ENCODE peak calls at places on chromosomes 7 and 10, in five cellular contexts. R is HFFc6, O is A549, D is uterus, H is left lung. Y is an unnamed sample.

GRCh38 chr7:137081694-137082093 is 213.2 kb downstream of the CHRM2 start:
- DNase-seq in R (peak; percentile 82), O (no peak), D (peak; percentile 42), H (no peak), Y (peak; percentile 98)

GRCh38 chr10:100985336-100985735 is 2.0 kb downstream of the MRPL43 start:
- DNase-seq in R (no peak), O (no peak), D (no peak), H (no peak), Y (no peak)

GRCh38 chr10:100008708-100009282 is 952 bp downstream of the DNMBP start:
- DNase-seq in R (no peak), O (no peak), D (no peak), H (no peak), Y (no peak)

GRCh38 chr10:1643161-1643910 is 94.0 kb downstream of the ADARB2 start:
- DNase-seq in R (no peak), O (peak; percentile 9), D (no peak), H (no peak), Y (no peak)

GRCh38 chr10:75245354-75246001 is 9.7 kb upstream of the COMTD1 start:
- DNase-seq in R (no peak), O (peak; percentile 14), D (no peak), H (no peak), Y (no peak)

GRCh38 chr10:132322621-132323048 is 9.4 kb upstream of the LRRC27 start:
- DNase-seq in R (no peak), O (peak; percentile 63), D (no peak), H (peak; percentile 29), Y (peak; percentile 30)

GRCh38 chr7:5077740-5078139 is 32.1 kb downstream of the RBAK start:
- DNase-seq in R (no peak), O (peak; percentile 23), D (no peak), H (no peak), Y (peak; percentile 7)

GRCh38 chr10:85545874-85546273 is 820.7 kb downstream of the GRID1 start:
- DNase-seq in R (no peak), O (no peak), D (no peak), H (no peak), Y (no peak)

GRCh38 chr7:30927040-30927439 is 15.4 kb downstream of the AQP1 start:
- DNase-seq in R (no peak), O (no peak), D (no peak), H (peak; percentile 27), Y (no peak)

GRCh38 chr10:120387326-120387725 is 69.7 kb upstream of the PLPP4 start:
- DNase-seq in R (peak; percentile 71), O (no peak), D (no peak), H (no peak), Y (no peak)

GRCh38 chr7:1667566-1668485 is 2.3 kb upstream of the ELFN1 start:
- DNase-seq in R (no peak), O (no peak), D (peak; percentile 10), H (peak; percentile 25), Y (no peak)

GRCh38 chr7:1700536-1701333 is 30.7 kb downstream of the ELFN1 start:
- DNase-seq in R (no peak), O (no peak), D (no peak), H (peak; percentile 13), Y (no peak)

GRCh38 chr7:154910977-154911376 is 91.9 kb downstream of the PAXIP1 start:
- DNase-seq in R (no peak), O (no peak), D (no peak), H (no peak), Y (no peak)

GRCh38 chr7:101426303-101427011 is 63.8 kb downstream of the COL26A1 start:
- DNase-seq in R (no peak), O (no peak), D (no peak), H (no peak), Y (no peak)

GRCh38 chr10:28906440-28906839 is 229.1 kb downstream of the BAMBI start:
- DNase-seq in R (no peak), O (no peak), D (no peak), H (no peak), Y (peak; percentile 79)

GRCh38 chr7:50349963-50350944 is 45.7 kb downstream of the IKZF1 start:
- DNase-seq in R (no peak), O (no peak), D (no peak), H (no peak), Y (no peak)

GRCh38 chr10:1410032-1410431 is 327.3 kb downstream of the ADARB2 start:
- DNase-seq in R (no peak), O (no peak), D (no peak), H (no peak), Y (no peak)

GRCh38 chr10:32417906-32418547 is 27.9 kb upstream of the CCDC7 start:
- DNase-seq in R (peak; percentile 43), O (no peak), D (peak; percentile 62), H (no peak), Y (peak; percentile 89)

GRCh38 chr7:94477878-94478277 is 31.7 kb upstream of the CASD1 start:
- DNase-seq in R (no peak), O (no peak), D (no peak), H (no peak), Y (no peak)

GRCh38 chr10:11631890-11632587 is 20.6 kb upstream of the USP6NL start:
- DNase-seq in R (no peak), O (no peak), D (no peak), H (no peak), Y (no peak)

GRCh38 chr10:132868995-132869394 is 73.4 kb downstream of the CFAP46 start:
- DNase-seq in R (no peak), O (no peak), D (peak; percentile 3), H (peak; percentile 18), Y (no peak)

GRCh38 chr7:118352854-118353453 is 128.4 kb downstream of the ANKRD7 start:
- DNase-seq in R (no peak), O (peak; percentile 44), D (no peak), H (no peak), Y (no peak)

GRCh38 chr10:87038786-87039185 is 18.7 kb downstream of the FAM25A start:
- DNase-seq in R (no peak), O (no peak), D (no peak), H (no peak), Y (no peak)

GRCh38 chr7:150322833-150323681 is at the start of the genes ACTR3C and LRRC61:
- DNase-seq in R (no peak), O (no peak), D (peak; percentile 44), H (peak; percentile 74), Y (no peak)

GRCh38 chr7:5435291-5436002 is 11.8 kb upstream of the TNRC18 start:
- DNase-seq in R (no peak), O (no peak), D (no peak), H (no peak), Y (no peak)

GRCh38 chr7:151319189-151319588 is 22.4 kb upstream of the NUB1 start:
- DNase-seq in R (no peak), O (no peak), D (no peak), H (no peak), Y (no peak)

GRCh38 chr7:2955177-2955768 is 88.4 kb downstream of the CARD11 start:
- DNase-seq in R (no peak), O (no peak), D (no peak), H (peak; percentile 15), Y (no peak)

GRCh38 chr7:28351450-28351849 is 60.9 kb upstream of the CREB5 start:
- DNase-seq in R (no peak), O (no peak), D (no peak), H (no peak), Y (no peak)

GRCh38 chr10:115956225-115957009 is 316.6 kb downstream of the GFRA1 start:
- DNase-seq in R (peak; percentile 48), O (no peak), D (no peak), H (no peak), Y (peak; percentile 50)

GRCh38 chr7:34080513-34080912 is 175.2 kb downstream of the BMPER start:
- DNase-seq in R (peak; percentile 86), O (no peak), D (no peak), H (no peak), Y (peak; percentile 48)

GRCh38 chr7:137674064-137674463 is 172.7 kb downstream of the DGKI start:
- DNase-seq in R (no peak), O (no peak), D (no peak), H (no peak), Y (no peak)

GRCh38 chr10:43044444-43045245 is 32.2 kb upstream of the RET start:
- DNase-seq in R (no peak), O (no peak), D (no peak), H (peak; percentile 17), Y (no peak)

GRCh38 chr10:97407211-97407951 is 6.2 kb upstream of the RRP12 start:
- DNase-seq in R (peak; percentile 72), O (peak; percentile 87), D (peak; percentile 63), H (no peak), Y (peak; percentile 78)

GRCh38 chr10:80185522-80186299 is 19.6 kb downstream of the ANXA11 start:
- DNase-seq in R (no peak), O (no peak), D (no peak), H (no peak), Y (no peak)

GRCh38 chr10:79547973-79548372 is 12.2 kb downstream of the SFTPA2 start:
- DNase-seq in R (no peak), O (no peak), D (no peak), H (no peak), Y (no peak)

GRCh38 chr7:15889501-15889900 is 203.0 kb upstream of the MEOX2 start:
- DNase-seq in R (peak; percentile 28), O (peak; percentile 39), D (no peak), H (no peak), Y (no peak)
- TF ChIP-seq CTCF in R (peak; percentile 69), O (no peak), D (no peak), H (no peak), Y (no peak)

GRCh38 chr7:55124989-55125875 is 106.4 kb downstream of the EGFR start:
- DNase-seq in R (no peak), O (peak; percentile 40), D (no peak), H (no peak), Y (no peak)
- TF ChIP-seq CTCF in R (peak; percentile 41), O (no peak), D (no peak), H (no peak), Y (no peak)

DNA sequence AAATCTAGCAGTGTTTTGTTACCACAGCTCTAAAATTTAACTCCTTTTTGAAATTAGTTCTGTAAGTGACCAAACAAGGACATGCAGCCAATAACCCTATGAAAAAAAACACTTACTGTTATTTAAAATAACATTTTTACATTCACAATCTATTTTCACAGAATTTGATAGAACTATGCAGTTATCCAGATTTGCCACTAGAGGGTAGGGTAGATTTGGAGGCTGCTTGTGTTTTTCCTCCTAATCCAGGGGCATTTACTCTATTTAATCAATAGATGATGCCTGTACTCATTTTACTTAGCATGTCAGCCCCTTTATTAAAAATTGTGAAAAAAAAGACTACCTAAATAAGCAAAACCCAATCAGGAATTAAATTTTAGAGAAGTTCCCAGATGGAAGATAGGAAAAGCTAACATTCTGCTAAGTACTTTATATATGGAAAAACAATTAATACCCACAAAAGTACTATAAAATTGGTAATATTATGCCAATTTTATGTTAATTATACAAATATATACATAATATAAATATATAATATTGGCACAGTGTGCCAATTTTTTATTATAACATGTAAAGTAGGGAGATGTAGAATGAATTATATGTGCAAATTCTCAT is 18.1 kb upstream of the LIPK start:
- DNase-seq in R (peak; percentile 10), O (peak; percentile 36), D (no peak), H (no peak), Y (peak; percentile 24)
- TF ChIP-seq CTCF in R (peak; percentile 89), O (peak; percentile 86), D (peak; percentile 45), H (peak; percentile 69), Y (peak; percentile 75)

GRCh38 chr7:102953421-102953820 is 40.6 kb downstream of the LRRC17 start:
- DNase-seq in R (no peak), O (no peak), D (no peak), H (no peak), Y (no peak)

DNA sequence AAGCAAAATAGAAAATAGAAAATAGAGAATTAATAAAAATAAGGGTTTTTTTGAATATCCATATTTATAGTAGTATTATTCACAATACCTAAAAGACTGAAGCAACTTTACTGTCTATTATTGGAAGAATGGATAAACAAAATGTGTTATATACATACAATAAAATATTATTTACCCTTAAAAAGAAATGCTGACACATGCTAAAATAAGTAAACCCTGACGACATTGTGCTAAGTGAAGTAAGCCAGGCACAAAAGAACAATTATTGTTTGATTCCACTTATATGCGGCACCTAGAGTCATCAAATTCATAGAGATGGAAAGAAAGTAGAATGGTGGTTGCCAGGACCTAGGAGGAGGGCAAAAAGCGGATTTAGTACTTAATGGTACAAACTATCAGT is 39.0 kb downstream of the LRRC17 start:
- DNase-seq in R (no peak), O (no peak), D (no peak), H (no peak), Y (no peak)
- TF ChIP-seq CTCF in R (no peak), O (no peak), D (no peak), H (no peak), Y (no peak)

Y was measured in IMR-90.